ENCODE peak calls at places on chromosome 17, in four cellular contexts. D is GM12878, W is stomach, N is esophagus squamous epithelium. U is an unnamed sample. For H3K4me1, the result is how much of the 10 kb centered on the place peaks cover.

GRCh38 chr17:29674270-29674669 is 51.6 kb upstream of the CORO6 start:
- DNase-seq in D (no peak), W (no peak), N (no peak), U (no peak)

GRCh38 chr17:79800325-79801155 is 3.7 kb upstream of the CBX8 start:
- DNase-seq in D (no peak), W (no peak), N (no peak), U (peak)

GRCh38 chr17:45787656-45788055 is 3.5 kb downstream of the CRHR1 start:
- DNase-seq in D (no peak), W (no peak), N (no peak), U (no peak)

GRCh38 chr17:75645501-75645888 is 12.3 kb downstream of the SMIM5 start:
- DNase-seq in D (no peak), W (peak), N (no peak), U (no peak)

GRCh38 chr17:21292867-21293845 is 8.6 kb downstream of the MAP2K3 start:
- DNase-seq in D (no peak), W (no peak), N (no peak), U (no peak)

GRCh38 chr17:62134397-62134796 is 69.3 kb upstream of the MED13 start:
- DNase-seq in D (no peak), W (no peak), N (no peak), U (peak)

GRCh38 chr17:69117855-69118758 is 23.6 kb downstream of the ABCA6 start:
- DNase-seq in D (peak), W (no peak), N (no peak), U (no peak)

GRCh38 chr17:72205357-72205756 is 84.5 kb downstream of the SOX9 start:
- DNase-seq in D (no peak), W (no peak), N (no peak), U (no peak)

GRCh38 chr17:20213429-20213828 is 204.3 kb downstream of the SPECC1 start:
- DNase-seq in D (no peak), W (peak), N (no peak), U (no peak)

GRCh38 chr17:47205419-47205963 is 3.7 kb upstream of the MYL4 start:
- DNase-seq in D (peak), W (peak), N (no peak), U (peak)

GRCh38 chr17:78120971-78121800 is 7.4 kb downstream of the TMC6 start:
- DNase-seq in D (no peak), W (no peak), N (no peak), U (no peak)

GRCh38 chr17:45977976-45978626 is 20.9 kb upstream of the STH start:
- DNase-seq in D (no peak), W (no peak), N (no peak), U (no peak)

GRCh38 chr17:62708587-62708986 is 81.1 kb downstream of the MRC2 start:
- DNase-seq in D (no peak), W (no peak), N (no peak), U (no peak)

GRCh38 chr17:15740570-15741120 is 8.6 kb downstream of the TBC1D26 start:
- DNase-seq in D (no peak), W (no peak), N (no peak), U (no peak)

GRCh38 chr17:59372138-59372751 is 40.8 kb downstream of the YPEL2 start:
- DNase-seq in D (peak), W (peak), N (no peak), U (peak)

GRCh38 chr17:7034955-7035590 is 742 bp upstream of the SLC16A13 start:
- DNase-seq in D (no peak), W (no peak), N (no peak), U (no peak)

GRCh38 chr17:27477971-27478684 is 21.9 kb downstream of the KSR1 start:
- DNase-seq in D (no peak), W (no peak), N (no peak), U (no peak)

GRCh38 chr17:75785016-75785769 is 587 bp downstream of the UNK start:
- DNase-seq in D (peak), W (peak), N (peak), U (peak)

GRCh38 chr17:64231567-64232141 is 31.4 kb downstream of the TEX2 start:
- DNase-seq in D (no peak), W (no peak), N (no peak), U (no peak)

GRCh38 chr17:78557598-78558039 is 19.6 kb downstream of the DNAH17 start:
- DNase-seq in D (no peak), W (no peak), N (no peak), U (peak)

GRCh38 chr17:33012522-33013033 is 20.9 kb downstream of the SPACA3 start:
- DNase-seq in D (no peak), W (no peak), N (no peak), U (peak)

DNA sequence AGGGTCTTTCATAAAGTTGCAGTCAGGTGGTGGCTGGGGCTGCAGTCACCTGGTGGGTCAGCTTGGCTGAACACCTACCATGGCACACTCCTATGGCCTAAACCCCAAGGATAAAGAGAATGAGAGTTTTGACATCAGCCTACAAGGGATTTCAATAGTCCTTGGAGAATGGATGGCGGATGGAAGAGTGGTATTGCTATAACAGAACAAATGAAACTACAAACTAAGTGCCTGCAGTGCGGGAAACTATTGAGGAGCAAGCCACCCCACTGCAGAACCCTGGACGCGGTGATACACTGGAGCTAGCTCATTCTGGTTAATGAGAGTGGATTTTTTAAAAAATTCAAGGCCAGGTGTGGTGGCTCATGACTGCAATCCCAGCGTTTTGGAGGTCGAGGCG is 3.0 kb upstream of the PRPSAP2 start:
- DNase-seq in D (no peak), W (no peak), N (no peak), U (no peak)
- H3K4me1 ChIP-seq in D (under half), W (under half), N (under half), U (under half)

DNA sequence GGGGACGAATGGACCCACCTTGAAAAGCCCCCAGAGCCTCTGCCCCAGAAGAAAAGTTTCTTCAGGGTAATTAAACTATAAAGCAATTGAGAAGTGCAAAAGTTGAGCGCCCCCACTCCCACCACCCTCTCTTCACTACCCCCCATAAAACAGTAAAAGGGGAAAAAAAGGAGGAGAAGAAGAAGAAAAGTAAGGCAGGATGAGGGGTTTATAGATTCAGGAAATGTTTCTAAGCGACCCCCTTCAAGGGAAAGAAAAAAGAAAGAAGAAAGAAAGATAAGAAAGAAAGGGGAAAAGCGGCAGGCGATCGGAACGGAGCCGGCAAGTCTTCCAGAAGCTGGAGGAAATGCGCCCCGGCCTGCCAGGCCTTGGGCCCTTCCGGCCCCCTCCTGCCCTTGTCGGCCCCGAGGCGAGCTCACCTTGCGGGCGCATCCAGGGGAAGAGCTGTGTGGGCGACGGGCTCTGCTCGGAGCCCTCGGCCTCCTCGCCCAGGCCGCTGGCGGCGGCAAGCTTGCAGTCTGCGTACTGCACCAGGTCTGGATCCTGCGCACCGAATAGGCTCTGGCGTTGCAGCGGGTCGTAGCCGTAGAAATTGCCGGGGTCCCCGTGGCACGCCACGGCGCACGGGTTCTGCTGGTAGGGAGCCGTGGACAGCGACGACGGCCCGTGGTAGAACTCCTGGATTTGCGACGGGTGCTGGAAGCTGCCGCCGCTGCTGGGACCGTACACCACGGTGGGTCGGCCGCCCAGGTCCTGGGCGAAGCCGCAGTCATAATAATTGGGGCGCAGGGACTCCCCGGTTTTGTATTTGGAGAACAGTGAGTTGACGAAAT is 1.0 kb downstream of the HOXB8 start:
- DNase-seq in D (no peak), W (no peak), N (no peak), U (peak)
- TF ChIP-seq POLR2A in D (no peak), W (no peak), N (no peak), U (no peak)

GRCh38 chr17:8572767-8573166 is 57.8 kb downstream of the MYH10 start:
- DNase-seq in D (no peak), W (no peak), N (no peak), U (no peak)
- TF ChIP-seq CTCF in D (peak), W (no peak), N (no peak), U (peak)

GRCh38 chr17:82095777-82096708 is 2.0 kb downstream of the FASN start:
- DNase-seq in D (no peak), W (no peak), N (no peak), U (no peak)
- H3K4me1 ChIP-seq in D (under half), W (under half), N (under half), U (under half)

GRCh38 chr17:40018211-40019121 is 3.2 kb downstream of the CSF3 start:
- DNase-seq in D (no peak), W (no peak), N (no peak), U (no peak)
- TF ChIP-seq POLR2A in D (no peak), W (no peak), N (no peak), U (no peak)

GRCh38 chr17:55720917-55721836 is 1.5 kb downstream of the TMEM100 start:
- DNase-seq in D (no peak), W (no peak), N (no peak), U (no peak)
- TF ChIP-seq CTCF in D (no peak), W (no peak), N (no peak), U (no peak)

DNA sequence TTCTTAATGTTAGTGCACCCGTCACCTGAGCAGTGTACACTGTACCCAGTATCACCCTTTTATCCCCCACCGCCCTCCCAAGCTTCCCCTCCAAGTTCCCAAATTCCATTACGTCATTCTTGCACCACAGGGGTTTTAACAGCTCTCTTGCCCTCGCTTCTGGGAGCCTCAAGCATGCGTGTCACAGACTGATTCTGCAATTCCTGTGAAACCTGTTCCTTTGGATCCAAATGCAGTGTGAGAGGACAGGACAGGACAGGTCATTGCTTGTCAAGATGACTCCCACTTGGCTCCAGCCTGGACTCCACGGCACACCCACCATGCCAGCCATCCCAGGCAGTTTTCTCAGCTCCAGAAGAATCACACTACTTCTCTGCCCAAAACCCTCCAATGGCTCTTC is 44.1 kb downstream of the CYB5D2 start:
- DNase-seq in D (no peak), W (no peak), N (no peak), U (no peak)
- H3K4me1 ChIP-seq in D (under half), W (under half), N (under half), U (under half)

DNA sequence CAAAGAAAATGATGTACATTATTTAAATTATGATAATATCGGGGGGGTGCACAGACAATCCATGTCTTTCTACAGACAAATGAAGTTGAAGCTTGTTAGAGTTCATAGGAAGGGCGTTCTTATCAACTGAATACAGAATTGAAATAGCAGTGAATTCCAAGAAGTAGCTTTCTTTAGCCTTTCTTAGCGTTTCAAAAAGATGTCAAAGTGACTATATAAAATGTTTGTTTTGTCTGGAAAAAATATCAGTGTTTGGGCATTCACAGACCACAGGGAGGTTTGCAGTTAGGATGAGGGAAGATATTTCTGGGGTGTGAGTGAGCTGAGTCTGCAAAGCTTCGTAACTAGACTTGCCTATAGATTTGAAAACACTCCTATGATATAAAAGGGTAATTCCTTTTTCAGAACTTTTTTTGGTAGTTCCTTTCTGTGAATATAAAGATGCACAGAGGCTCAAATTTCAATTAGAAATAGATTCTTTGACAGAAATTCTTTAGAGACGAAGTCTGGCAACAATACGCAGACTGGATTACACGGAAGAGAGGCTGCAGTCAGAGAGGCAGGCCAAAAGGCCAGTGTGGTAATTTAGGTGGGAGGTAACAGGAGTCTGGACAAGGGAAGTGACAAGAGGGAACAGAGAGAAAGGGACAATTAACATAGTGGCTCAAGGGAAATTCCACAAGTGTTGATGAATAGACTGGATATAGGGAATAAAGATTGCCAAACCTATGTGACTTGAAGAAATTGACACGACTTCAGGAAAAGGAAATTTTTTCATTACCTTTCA is 54.8 kb downstream of the STX8 start:
- DNase-seq in D (no peak), W (no peak), N (no peak), U (no peak)
- TF ChIP-seq POLR2A in D (no peak), W (no peak), N (no peak), U (no peak)